ENCODE peak calls at places on chromosomes 13 and 19, in nine cellular contexts. Q, W, K, L, M, A, B, Y and Z are unnamed samples. For H3K4me1 and H3K9me3, the result is how much of the 10 kb centered on the place peaks cover.

GRCh38 chr13:34361528-34361927 is 543.6 kb downstream of the RFC3 start:
- DNase-seq in M (no peak), K (no peak), W (no peak), Y (no peak), B (no peak), L (peak), Q (no peak), A (no peak), Z (no peak)

GRCh38 chr13:110116072-110116487 is 190.9 kb downstream of the COL4A1 start:
- DNase-seq in A (peak), Y (peak), K (peak), W (peak), B (peak), M (no peak), Q (peak), L (peak), Z (no peak)

GRCh38 chr13:60398438-60398891 is 1.4 kb downstream of the TDRD3 start:
- DNase-seq in Y (no peak), B (no peak), M (no peak), Q (no peak), A (no peak), L (peak), K (no peak), W (no peak), Z (no peak)

GRCh38 chr19:30648321-30648720 is 276.1 kb downstream of the ZNF536 start:
- DNase-seq in Q (no peak), M (no peak), K (no peak), W (no peak), B (no peak), L (peak), Y (no peak), A (no peak), Z (no peak)

GRCh38 chr19:2047449-2048103 is 3.5 kb downstream of the MKNK2 start:
- DNase-seq in A (peak), M (no peak), Q (peak), L (peak), K (no peak), Y (no peak), W (peak), B (peak), Z (peak)

GRCh38 chr13:109479991-109480696 is 306.2 kb downstream of the IRS2 start:
- DNase-seq in K (no peak), B (no peak), W (no peak), M (no peak), A (peak), Y (no peak), Q (no peak), L (peak), Z (no peak)

GRCh38 chr13:29582171-29582570 is 13.3 kb downstream of the SLC7A1 start:
- DNase-seq in Q (peak), Y (no peak), L (peak), K (no peak), W (no peak), B (no peak), A (no peak), M (no peak), Z (no peak)

GRCh38 chr19:48480476-48481190 is 11.5 kb downstream of the CYTH2 start:
- DNase-seq in K (no peak), Q (peak), M (peak), L (peak), A (no peak), B (peak), W (no peak), Y (peak), Z (peak)

GRCh38 chr13:99969934-99970760 is 1.4 kb downstream of the ZIC5 start:
- DNase-seq in Q (no peak), M (no peak), A (no peak), Y (no peak), W (no peak), K (no peak), B (no peak), L (peak), Z (peak)
- H3K4me1 ChIP-seq in Q (under half), M (under half), A (under half), Y (under half), W (under half), K (under half), B (under half), L (under half), Z (under half)

GRCh38 chr19:15109768-15110417 is 2.7 kb downstream of the SYDE1 start:
- DNase-seq in B (no peak), Y (no peak), K (no peak), W (no peak), M (no peak), L (no peak), Q (no peak), A (no peak), Z (no peak)

GRCh38 chr19:15113245-15114152 is 6.3 kb downstream of the SYDE1 start:
- DNase-seq in Y (no peak), M (no peak), B (peak), A (no peak), L (no peak), K (no peak), Q (no peak), W (no peak), Z (no peak)

GRCh38 chr19:15112385-15112784 is 5.2 kb downstream of the SYDE1 start:
- DNase-seq in K (no peak), B (no peak), M (no peak), Y (no peak), L (peak), W (no peak), Q (no peak), A (no peak), Z (no peak)

GRCh38 chr19:15110418-15110815 is 3.2 kb downstream of the SYDE1 start:
- DNase-seq in W (no peak), K (no peak), L (no peak), Y (no peak), M (no peak), A (no peak), B (no peak), Q (no peak), Z (no peak)

GRCh38 chr19:15111758-15112157 is 4.6 kb downstream of the SYDE1 start:
- DNase-seq in K (no peak), W (no peak), B (no peak), Q (no peak), Y (no peak), M (no peak), A (no peak), L (no peak), Z (no peak)
- H3K4me3 ChIP-seq in K (no peak), W (no peak), B (no peak), Q (no peak), Y (no peak), M (no peak), A (no peak), L (no peak), Z (no peak)

DNA sequence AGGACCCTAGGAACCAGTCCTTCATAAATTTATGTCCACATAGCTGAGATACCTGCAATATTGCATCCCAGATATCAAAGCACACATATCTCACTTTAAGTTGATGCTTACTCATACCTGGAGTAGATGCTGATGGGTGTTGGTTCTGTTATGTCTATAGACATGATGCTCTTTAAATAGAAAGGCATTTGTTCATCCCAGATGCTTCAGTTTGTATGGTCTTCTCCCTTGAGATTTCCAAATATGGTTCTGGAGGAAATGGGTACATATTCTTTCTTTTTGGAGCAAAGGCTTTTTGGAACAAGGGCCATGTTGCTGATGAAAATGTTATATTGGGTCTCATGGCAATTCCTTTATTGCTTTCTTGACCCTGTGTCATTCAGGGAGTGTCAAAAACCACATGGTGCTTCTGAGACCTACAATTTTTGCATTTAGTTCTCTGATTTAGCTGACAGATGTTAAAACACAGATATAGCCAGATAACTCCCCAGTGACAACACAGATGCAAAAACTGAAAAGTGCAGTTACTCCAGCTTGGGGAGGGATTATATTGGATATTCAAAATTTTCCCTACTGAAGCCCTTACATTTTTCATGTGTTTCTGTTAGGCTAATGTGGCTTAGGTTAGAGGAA is 211.4 kb downstream of the KCNRG start:
- DNase-seq in L (no peak), Q (no peak), K (no peak), B (no peak), W (no peak), Y (no peak), M (no peak), A (no peak), Z (no peak)
- H3K9me3 ChIP-seq in L (under half), Q (under half), K (under half), B (under half), W (under half), Y (under half), M (under half), A (under half), Z (under half)

DNA sequence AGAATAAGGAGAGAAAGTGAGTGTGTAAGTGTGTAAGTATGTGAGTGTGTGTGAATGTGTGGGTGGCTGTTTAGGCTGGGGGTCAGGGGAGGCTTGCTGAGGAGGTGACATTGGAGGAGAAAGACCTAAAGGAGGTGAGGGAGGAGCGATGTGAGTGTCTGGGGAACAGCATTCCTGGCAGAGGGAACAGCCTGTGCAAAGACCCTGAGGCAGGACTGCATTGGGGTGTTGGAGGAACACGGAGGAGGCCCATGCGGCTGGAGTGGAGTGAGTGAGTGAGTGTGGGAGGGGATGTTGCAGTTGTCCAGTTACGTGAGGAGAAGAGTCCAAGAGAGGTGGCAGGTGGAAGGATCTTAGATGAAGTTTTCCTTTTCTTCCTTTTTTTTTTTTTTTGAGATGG is 31.8 kb downstream of the NFILZ start:
- DNase-seq in B (no peak), L (no peak), M (no peak), K (no peak), Q (no peak), W (no peak), Y (no peak), A (no peak), Z (no peak)
- H3K4me1 ChIP-seq in B (under half), L (under half), M (under half), K (under half), Q (under half), W (under half), Y (under half), A (under half), Z (under half)

GRCh38 chr19:18473706-18474087 is 35.8 kb upstream of the ISYNA1 start:
- DNase-seq in M (no peak), Y (no peak), W (no peak), L (no peak), K (no peak), Q (no peak), B (no peak), A (no peak), Z (no peak)

GRCh38 chr19:18476507-18477041 is 38.6 kb upstream of the ISYNA1 start:
- DNase-seq in K (no peak), A (no peak), L (peak), Q (no peak), M (no peak), Y (no peak), B (peak), W (no peak), Z (no peak)

GRCh38 chr19:18475762-18476331 is 37.9 kb upstream of the ISYNA1 start:
- DNase-seq in W (peak), K (no peak), B (peak), M (no peak), A (no peak), L (no peak), Q (no peak), Y (no peak), Z (no peak)

GRCh38 chr19:18474366-18474887 is 36.5 kb upstream of the ISYNA1 start:
- DNase-seq in Q (no peak), W (no peak), L (no peak), M (no peak), B (peak), K (no peak), A (no peak), Y (no peak), Z (no peak)

GRCh38 chr19:18475004-18475453 is 37.1 kb upstream of the ISYNA1 start:
- DNase-seq in K (no peak), Y (peak), W (peak), Q (no peak), B (no peak), L (no peak), M (no peak), A (no peak), Z (no peak)
- H3K4me3 ChIP-seq in K (no peak), Y (peak), W (no peak), Q (no peak), B (no peak), L (no peak), M (no peak), A (no peak), Z (no peak)

DNA sequence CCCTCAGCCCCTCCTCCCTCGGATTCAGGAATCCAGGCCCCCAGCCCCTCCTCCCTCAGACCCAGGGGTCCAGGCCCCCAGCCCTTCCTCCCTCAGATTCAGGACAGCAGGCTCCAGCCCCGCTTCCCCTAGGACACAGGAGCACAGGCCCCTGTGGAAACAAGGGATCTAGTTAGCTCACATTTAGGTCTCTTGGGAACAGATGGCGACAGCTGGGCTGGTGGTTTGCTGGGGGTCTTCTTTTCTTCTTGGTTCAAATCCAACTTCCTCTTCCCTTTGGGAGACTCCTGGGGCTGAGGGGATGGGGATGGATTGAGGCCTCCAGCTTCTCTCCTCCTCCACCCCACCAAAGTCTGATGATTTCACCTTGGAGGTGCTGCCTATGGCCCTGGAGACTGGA is 19.6 kb downstream of the ZNF575 start:
- DNase-seq in Q (no peak), K (no peak), L (no peak), B (no peak), Y (no peak), A (no peak), W (no peak), M (no peak), Z (no peak)
- H3K9me3 ChIP-seq in Q (under half), K (under half), L (under half), B (under half), Y (under half), A (under half), W (under half), M (under half), Z (under half)

GRCh38 chr13:53357582-53357981 is 329.0 kb downstream of the OLFM4 start:
- DNase-seq in M (no peak), L (no peak), W (no peak), K (no peak), Y (no peak), Q (no peak), B (no peak), A (no peak), Z (no peak)
- H3K4me1 ChIP-seq in M (under half), L (under half), W (under half), K (under half), Y (under half), Q (under half), B (under half), A (under half), Z (under half)

DNA sequence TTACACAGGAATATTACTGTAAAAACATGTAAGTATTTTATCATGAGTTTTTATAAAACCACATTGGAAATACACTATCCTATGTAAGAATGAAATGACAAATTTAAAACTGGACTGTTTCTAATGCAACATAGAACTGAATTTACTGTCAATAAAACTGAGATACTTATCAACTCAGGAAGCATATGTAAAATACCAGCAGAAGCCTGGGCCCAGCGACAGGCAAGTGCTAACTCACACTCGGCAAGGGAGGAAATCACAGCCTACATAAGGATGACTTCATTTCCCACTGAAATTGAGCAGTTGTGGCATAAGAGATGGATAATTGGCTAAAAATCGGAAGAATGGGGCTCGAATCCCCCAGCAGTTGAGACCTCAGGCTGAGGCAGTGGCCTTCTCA is 12.1 kb downstream of the PROZ start:
- DNase-seq in Y (no peak), Q (no peak), M (no peak), W (no peak), L (no peak), A (no peak), K (no peak), B (no peak), Z (no peak)
- H3K4me3 ChIP-seq in Y (no peak), Q (no peak), M (no peak), W (no peak), L (no peak), A (no peak), K (no peak), B (no peak), Z (peak)